ENCODE peak calls at places on chromosome 17, in nine cellular contexts. E is GM10248, Q is OCI-LY7, M is WERI-Rb-1, I is K562, K is HFFc6, L is transverse colon, O is cardiac fibroblast, B is brain microvascular endothelial cell. G is an unnamed sample.

GRCh38 chr17:28385037-28385797 is 13.7 kb downstream of the SARM1 start:
- DNase-seq in B (no peak), I (no peak), L (peak; percentile 42), O (no peak), E (no peak), Q (no peak), M (no peak), K (no peak), G (no peak)

GRCh38 chr17:64097196-64097936 is 32.6 kb downstream of the ERN1 start:
- DNase-seq in K (peak; percentile 45), M (no peak), O (peak; percentile 68), I (no peak), E (no peak), L (no peak), Q (no peak), B (peak; percentile 54), G (no peak)

GRCh38 chr17:48127371-48128051 is 19.9 kb downstream of the SNX11 start:
- DNase-seq in Q (no peak), L (no peak), E (no peak), O (no peak), M (peak; percentile 35), K (peak; percentile 15), I (no peak), B (no peak), G (no peak)

GRCh38 chr17:64506576-64507417 is at the start of gene CEP95:
- DNase-seq in I (peak; percentile 88), K (peak; percentile 98), M (peak; percentile 99), O (peak; percentile 99), Q (peak; percentile 97), B (peak; percentile 96), L (peak; percentile 95), E (peak; percentile 94), G (peak; percentile 93)

GRCh38 chr17:13688716-13689115 is 87.0 kb upstream of the HS3ST3A1 start:
- DNase-seq in E (no peak), I (no peak), L (no peak), B (no peak), Q (no peak), K (no peak), O (no peak), M (no peak), G (no peak)

GRCh38 chr17:77502626-77503292 is 362.0 kb downstream of the SEC14L1 start:
- DNase-seq in L (peak; percentile 6), I (no peak), K (no peak), B (no peak), O (no peak), Q (no peak), E (no peak), M (peak; percentile 17), G (no peak)

GRCh38 chr17:57915980-57916757 is 39.0 kb downstream of the CUEDC1 start:
- DNase-seq in Q (no peak), K (no peak), I (no peak), E (no peak), L (no peak), M (no peak), B (no peak), O (no peak), G (no peak)

GRCh38 chr17:28961391-28961790 is 10.1 kb upstream of the PHF12 start:
- DNase-seq in B (no peak), L (no peak), M (no peak), K (no peak), O (no peak), Q (no peak), E (no peak), I (no peak), G (no peak)

GRCh38 chr17:61450641-61451537 is 1.3 kb upstream of the TBX4 start:
- DNase-seq in B (no peak), I (no peak), E (no peak), Q (no peak), O (no peak), M (no peak), K (no peak), L (no peak), G (peak; percentile 20)

GRCh38 chr17:80710716-80711115 is 166.1 kb downstream of the RPTOR start:
- DNase-seq in Q (no peak), B (no peak), E (no peak), O (no peak), L (no peak), K (no peak), I (no peak), M (no peak), G (no peak)

GRCh38 chr17:67376892-67377726 is at the start of gene PITPNC1:
- DNase-seq in K (peak; percentile 83), B (peak; percentile 79), E (peak; percentile 86), M (peak; percentile 92), O (peak; percentile 92), I (peak; percentile 66), L (peak; percentile 87), Q (peak; percentile 92), G (peak; percentile 90)

GRCh38 chr17:67378444-67379250 is 1.6 kb downstream of the PITPNC1 start:
- DNase-seq in L (peak; percentile 79), B (peak; percentile 63), M (peak; percentile 91), Q (peak; percentile 90), O (peak; percentile 84), E (peak; percentile 82), I (peak; percentile 77), K (peak; percentile 64), G (peak; percentile 87)

GRCh38 chr17:67379251-67379630 is 2.2 kb downstream of the PITPNC1 start:
- DNase-seq in M (no peak), O (peak; percentile 10), I (no peak), Q (no peak), K (no peak), L (no peak), B (no peak), E (no peak), G (no peak)

GRCh38 chr17:67376509-67376891 is 581 bp upstream of the PITPNC1 start:
- DNase-seq in E (no peak), O (peak; percentile 32), L (peak; percentile 21), Q (peak; percentile 47), B (peak; percentile 34), I (no peak), K (peak; percentile 44), M (no peak), G (peak; percentile 39)

DNA sequence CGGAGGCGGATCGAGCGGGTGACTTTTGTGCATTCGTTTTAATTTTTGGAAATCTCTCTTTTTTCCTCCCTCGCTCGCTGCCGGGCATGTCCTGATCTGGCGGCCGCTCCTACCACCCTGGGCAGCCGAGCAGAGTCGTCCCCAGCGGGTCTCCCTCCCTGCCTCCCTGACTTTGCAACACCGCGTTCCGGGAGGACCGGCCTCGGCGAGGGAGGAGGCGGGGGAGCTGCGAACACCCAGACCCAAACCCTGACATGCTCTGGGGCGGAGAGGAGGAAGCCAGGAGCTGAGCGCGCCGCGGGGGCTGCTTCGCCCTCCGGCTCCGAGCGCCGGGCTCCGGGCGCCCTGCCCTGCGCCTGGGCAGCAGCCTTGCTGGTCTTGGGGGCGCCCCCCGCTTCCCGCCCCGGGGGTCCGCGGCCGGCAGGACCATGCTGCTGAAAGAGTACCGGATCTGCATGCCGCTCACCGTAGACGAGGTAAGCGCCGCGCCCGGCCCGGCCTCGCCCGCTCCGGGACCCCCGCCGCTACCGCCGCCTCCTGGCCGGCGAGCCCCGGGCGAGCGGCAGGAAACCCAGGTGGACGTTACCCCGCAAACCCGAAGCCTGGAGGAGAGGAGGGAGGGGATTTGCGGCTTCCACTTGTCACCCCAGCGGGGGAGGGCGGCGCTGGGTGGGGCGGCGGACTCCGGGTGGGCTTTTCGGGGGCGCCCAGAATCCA is 804 bp downstream of the PITPNC1 start:
- DNase-seq in I (peak; percentile 64), M (peak; percentile 54), O (peak; percentile 57), K (no peak), Q (peak; percentile 84), B (no peak), E (peak; percentile 58), L (peak; percentile 53), G (peak; percentile 71)
- TF ChIP-seq CTCF in I (peak; percentile 58), M (peak; percentile 58), O (peak; percentile 27), K (peak; percentile 35), Q (peak; percentile 56), B (peak; percentile 36), E (peak; percentile 49), L (no peak), G (peak; percentile 59)

GRCh38 chr17:70622382-70623260 is 453.3 kb downstream of the KCNJ2 start:
- DNase-seq in E (peak; percentile 32), O (peak; percentile 23), L (peak; percentile 67), I (no peak), M (peak; percentile 83), Q (peak; percentile 49), B (peak; percentile 15), K (no peak), G (peak; percentile 50)
- TF ChIP-seq CTCF in E (peak; percentile 23), O (peak; percentile 59), L (peak; percentile 41), I (peak; percentile 29), M (peak; percentile 87), Q (peak; percentile 85), B (peak; percentile 86), K (peak; percentile 69), G (peak; percentile 65)

DNA sequence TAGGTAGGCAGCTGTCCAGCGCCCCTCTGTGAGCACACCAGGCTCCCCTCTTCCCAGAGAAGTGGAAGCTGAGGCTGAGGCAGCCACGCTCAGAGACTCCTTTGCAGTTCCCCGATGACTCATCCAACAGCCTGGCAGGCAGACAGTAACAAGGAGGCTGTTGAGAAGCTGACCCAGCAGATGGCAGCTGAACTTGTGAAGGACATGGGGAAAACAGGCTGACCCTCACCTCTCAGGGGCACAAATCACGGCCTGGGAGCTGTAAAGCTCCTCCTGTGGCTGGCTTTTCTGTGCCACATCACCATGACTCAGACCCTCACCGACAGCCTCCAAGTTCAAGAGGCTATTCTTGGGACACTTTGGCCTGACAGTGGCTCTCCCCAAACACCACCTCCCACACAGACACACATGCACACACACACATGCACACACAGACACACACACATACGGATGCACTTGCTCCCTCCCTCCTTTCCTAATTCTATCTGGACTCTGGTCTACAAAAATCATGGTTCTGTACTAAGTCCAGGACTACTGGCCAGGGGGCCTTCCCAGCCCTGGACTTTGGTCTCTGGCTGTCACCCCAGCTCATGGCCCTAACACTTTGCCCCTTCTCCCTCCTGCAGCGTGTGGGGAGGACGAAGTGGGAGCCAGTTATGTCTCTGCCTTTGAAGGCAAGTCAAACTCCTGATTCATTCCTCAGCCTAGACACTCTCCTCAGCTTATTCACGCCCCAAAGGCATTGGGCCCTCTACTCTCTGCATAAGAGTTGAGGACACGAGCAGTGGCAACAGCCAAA is 23.2 kb downstream of the MAP3K14 start:
- DNase-seq in B (peak; percentile 81), M (peak; percentile 70), I (peak; percentile 28), O (peak; percentile 92), E (no peak), L (peak; percentile 80), K (peak; percentile 91), Q (no peak), G (no peak)
- TF ChIP-seq CTCF in B (peak; percentile 39), M (no peak), I (no peak), O (peak; percentile 6), E (no peak), L (no peak), K (peak; percentile 59), Q (no peak), G (no peak)

DNA sequence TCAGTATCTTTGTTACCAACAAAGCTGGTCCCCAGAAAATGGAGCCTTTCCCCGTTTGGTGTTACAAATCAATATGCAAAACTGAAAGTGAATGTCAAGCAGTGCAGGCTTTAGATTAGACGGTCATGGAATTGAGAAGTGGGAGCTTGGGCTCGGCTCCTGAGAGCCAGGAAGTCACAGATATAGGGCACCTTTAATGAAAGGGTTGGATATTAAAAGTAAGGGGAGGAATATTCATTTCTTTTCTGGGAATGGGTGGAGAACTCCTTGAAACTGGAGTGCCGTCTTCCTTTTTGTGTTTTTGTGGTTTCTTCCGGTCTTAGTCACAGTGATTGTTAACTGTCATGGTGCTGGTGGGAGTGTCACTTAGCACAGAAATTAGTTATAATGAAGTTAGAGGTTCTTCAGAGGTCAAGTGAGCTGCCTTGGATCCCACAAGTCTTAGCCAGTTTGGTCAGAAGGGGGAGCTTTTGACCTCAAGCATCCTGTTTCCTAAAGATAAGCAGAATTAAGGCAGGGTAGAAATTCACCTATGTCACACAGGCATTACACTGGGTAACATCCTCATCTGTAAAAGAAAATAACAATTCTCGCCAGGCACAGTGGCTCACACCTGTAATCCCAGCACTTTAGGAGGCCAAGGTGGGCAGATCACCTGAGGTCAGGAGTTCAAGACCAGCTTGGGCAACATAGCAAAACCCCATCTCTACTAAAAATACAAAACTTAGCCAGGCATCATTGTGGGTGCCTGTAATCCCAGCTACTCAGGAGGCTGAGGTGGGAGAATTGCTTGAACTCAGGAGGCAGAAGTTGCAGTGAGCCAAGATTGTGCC is 9.6 kb upstream of the EIF1 start:
- DNase-seq in Q (peak; percentile 49), O (peak; percentile 68), I (peak; percentile 69), B (no peak), L (no peak), E (no peak), K (peak; percentile 43), M (no peak), G (peak; percentile 36)
- TF ChIP-seq CTCF in Q (peak; percentile 52), O (no peak), I (peak; percentile 62), B (peak; percentile 19), L (no peak), E (peak; percentile 61), K (peak; percentile 41), M (peak; percentile 35), G (peak; percentile 56)

G was measured in GM13977.